ENCODE peak calls at places on chromosome 13, in four cellular contexts. One of them, this sample, is unnamed.

GRCh38 chr13:26310003-26310402 is 56.1 kb downstream of the CDK8 start:
- DNase-seq in fibroblast of pulmonary artery: no peak
- DNase-seq in HCEC 1CT: no peak
- DNase-seq in cardiac muscle cell: no peak
- DNase-seq in this sample: no peak

GRCh38 chr13:67438465-67438864 is 208.3 kb upstream of the PCDH9 start:
- DNase-seq in fibroblast of pulmonary artery: no peak
- DNase-seq in HCEC 1CT: peak
- DNase-seq in cardiac muscle cell: no peak
- DNase-seq in this sample: peak

GRCh38 chr13:45198924-45199323 is 1.9 kb downstream of the KCTD4 start:
- DNase-seq in fibroblast of pulmonary artery: no peak
- DNase-seq in HCEC 1CT: no peak
- DNase-seq in cardiac muscle cell: no peak
- DNase-seq in this sample: no peak

GRCh38 chr13:80362488-80362887 is 21.6 kb upstream of the SPRY2 start:
- DNase-seq in fibroblast of pulmonary artery: no peak
- DNase-seq in HCEC 1CT: no peak
- DNase-seq in cardiac muscle cell: no peak
- DNase-seq in this sample: no peak

GRCh38 chr13:98632971-98633370 is 56.1 kb upstream of the STK24 start:
- DNase-seq in fibroblast of pulmonary artery: no peak
- DNase-seq in HCEC 1CT: no peak
- DNase-seq in cardiac muscle cell: peak
- DNase-seq in this sample: no peak

GRCh38 chr13:39874331-39875055 is 219.0 kb downstream of the COG6 start:
- DNase-seq in fibroblast of pulmonary artery: peak
- DNase-seq in HCEC 1CT: no peak
- DNase-seq in cardiac muscle cell: no peak
- DNase-seq in this sample: no peak

GRCh38 chr13:77345150-77345780 is 18.4 kb upstream of the MYCBP2 start:
- DNase-seq in fibroblast of pulmonary artery: no peak
- DNase-seq in HCEC 1CT: no peak
- DNase-seq in cardiac muscle cell: no peak
- DNase-seq in this sample: no peak

GRCh38 chr13:41019027-41019487 is at the start of gene ELF1:
- DNase-seq in fibroblast of pulmonary artery: peak
- DNase-seq in HCEC 1CT: peak
- DNase-seq in cardiac muscle cell: peak
- DNase-seq in this sample: no peak

GRCh38 chr13:50030315-50030714 is 15.1 kb downstream of the KCNRG start:
- DNase-seq in fibroblast of pulmonary artery: no peak
- DNase-seq in HCEC 1CT: no peak
- DNase-seq in cardiac muscle cell: no peak
- DNase-seq in this sample: no peak

GRCh38 chr13:60679131-60679530 is 282.1 kb downstream of the TDRD3 start:
- DNase-seq in fibroblast of pulmonary artery: peak
- DNase-seq in HCEC 1CT: no peak
- DNase-seq in cardiac muscle cell: peak
- DNase-seq in this sample: no peak

GRCh38 chr13:97491452-97491851 is 57.5 kb downstream of the RAP2A start:
- DNase-seq in fibroblast of pulmonary artery: no peak
- DNase-seq in HCEC 1CT: no peak
- DNase-seq in cardiac muscle cell: no peak
- DNase-seq in this sample: no peak

GRCh38 chr13:99205621-99206220 is 5.1 kb downstream of the UBAC2 start:
- DNase-seq in fibroblast of pulmonary artery: no peak
- DNase-seq in HCEC 1CT: no peak
- DNase-seq in cardiac muscle cell: no peak
- DNase-seq in this sample: no peak

GRCh38 chr13:82803341-82803740 is 1078.9 kb downstream of the SLITRK1 start:
- DNase-seq in fibroblast of pulmonary artery: peak
- DNase-seq in HCEC 1CT: peak
- DNase-seq in cardiac muscle cell: peak
- DNase-seq in this sample: peak

GRCh38 chr13:51125495-51126226 is 14.6 kb upstream of the C13orf42 start:
- DNase-seq in fibroblast of pulmonary artery: peak
- DNase-seq in HCEC 1CT: peak
- DNase-seq in cardiac muscle cell: peak
- DNase-seq in this sample: peak

GRCh38 chr13:109939838-109940237 is 153.5 kb upstream of the IRS2 start:
- DNase-seq in fibroblast of pulmonary artery: no peak
- DNase-seq in HCEC 1CT: no peak
- DNase-seq in cardiac muscle cell: no peak
- DNase-seq in this sample: no peak

This sample was measured in SK-N-DZ.